ENCODE peak calls at places on chromosomes 7 and 10, in seven cellular contexts. One of them, this sample, is unnamed.

GRCh38 chr7:151851160-151851751 is 25.7 kb downstream of the PRKAG2 start:
- DNase-seq in NCI-H446 treated with DMSO at 0.1 percent for 48 hours: no peak
- DNase-seq in fibroblast of villous mesenchyme: no peak
- DNase-seq in osteocyte: no peak
- DNase-seq in activated CD8-positive, alpha-beta memory T cell treated with anti-CD3 and anti-CD28 coated beads for 48 hours: peak; percentile 26
- DNase-seq in mesothelial cell of epicardium: no peak
- DNase-seq in ACHN: no peak
- DNase-seq in this sample: peak; percentile 36

GRCh38 chr7:101232141-101232821 is 5.3 kb downstream of the CLDN15 start:
- DNase-seq in fibroblast of villous mesenchyme: no peak
- DNase-seq in activated CD8-positive, alpha-beta memory T cell treated with anti-CD3 and anti-CD28 coated beads for 48 hours: no peak
- DNase-seq in mesothelial cell of epicardium: peak; percentile 58
- DNase-seq in NCI-H446 treated with DMSO at 0.1 percent for 48 hours: no peak
- DNase-seq in ACHN: peak; percentile 49
- DNase-seq in osteocyte: no peak
- DNase-seq in this sample: peak; percentile 89

GRCh38 chr10:6537704-6538103 is 42.4 kb downstream of the PRKCQ start:
- DNase-seq in activated CD8-positive, alpha-beta memory T cell treated with anti-CD3 and anti-CD28 coated beads for 48 hours: no peak
- DNase-seq in NCI-H446 treated with DMSO at 0.1 percent for 48 hours: no peak
- DNase-seq in mesothelial cell of epicardium: no peak
- DNase-seq in osteocyte: peak; percentile 56
- DNase-seq in fibroblast of villous mesenchyme: no peak
- DNase-seq in ACHN: no peak
- DNase-seq in this sample: no peak

GRCh38 chr7:101633516-101633915 is 4.4 kb upstream of the MYL10 start:
- DNase-seq in fibroblast of villous mesenchyme: no peak
- DNase-seq in NCI-H446 treated with DMSO at 0.1 percent for 48 hours: peak; percentile 3
- DNase-seq in ACHN: no peak
- DNase-seq in osteocyte: no peak
- DNase-seq in mesothelial cell of epicardium: no peak
- DNase-seq in activated CD8-positive, alpha-beta memory T cell treated with anti-CD3 and anti-CD28 coated beads for 48 hours: no peak
- DNase-seq in this sample: no peak

GRCh38 chr7:29224726-29225125 is 30.2 kb downstream of the CHN2 start:
- DNase-seq in mesothelial cell of epicardium: no peak
- DNase-seq in fibroblast of villous mesenchyme: no peak
- DNase-seq in NCI-H446 treated with DMSO at 0.1 percent for 48 hours: no peak
- DNase-seq in ACHN: no peak
- DNase-seq in osteocyte: no peak
- DNase-seq in activated CD8-positive, alpha-beta memory T cell treated with anti-CD3 and anti-CD28 coated beads for 48 hours: no peak
- DNase-seq in this sample: no peak

GRCh38 chr7:134298902-134299683 is 17.6 kb downstream of the SLC35B4 start:
- DNase-seq in activated CD8-positive, alpha-beta memory T cell treated with anti-CD3 and anti-CD28 coated beads for 48 hours: no peak
- DNase-seq in ACHN: no peak
- DNase-seq in NCI-H446 treated with DMSO at 0.1 percent for 48 hours: peak; percentile 10
- DNase-seq in osteocyte: no peak
- DNase-seq in fibroblast of villous mesenchyme: peak; percentile 71
- DNase-seq in mesothelial cell of epicardium: no peak
- DNase-seq in this sample: no peak

GRCh38 chr7:92889081-92889480 is 52.7 kb upstream of the CDK6 start:
- DNase-seq in fibroblast of villous mesenchyme: no peak
- DNase-seq in osteocyte: no peak
- DNase-seq in mesothelial cell of epicardium: no peak
- DNase-seq in activated CD8-positive, alpha-beta memory T cell treated with anti-CD3 and anti-CD28 coated beads for 48 hours: no peak
- DNase-seq in ACHN: no peak
- DNase-seq in NCI-H446 treated with DMSO at 0.1 percent for 48 hours: no peak
- DNase-seq in this sample: no peak

GRCh38 chr7:424961-425793 is 94.5 kb downstream of the PDGFA start:
- DNase-seq in fibroblast of villous mesenchyme: no peak
- DNase-seq in activated CD8-positive, alpha-beta memory T cell treated with anti-CD3 and anti-CD28 coated beads for 48 hours: no peak
- DNase-seq in ACHN: no peak
- DNase-seq in mesothelial cell of epicardium: no peak
- DNase-seq in osteocyte: no peak
- DNase-seq in NCI-H446 treated with DMSO at 0.1 percent for 48 hours: no peak
- DNase-seq in this sample: no peak

GRCh38 chr10:68086011-68086410 is 10.9 kb upstream of the HERC4 start:
- DNase-seq in NCI-H446 treated with DMSO at 0.1 percent for 48 hours: no peak
- DNase-seq in activated CD8-positive, alpha-beta memory T cell treated with anti-CD3 and anti-CD28 coated beads for 48 hours: no peak
- DNase-seq in ACHN: peak; percentile 37
- DNase-seq in osteocyte: no peak
- DNase-seq in mesothelial cell of epicardium: no peak
- DNase-seq in fibroblast of villous mesenchyme: no peak
- DNase-seq in this sample: no peak

This sample was measured in HT-29.